ENCODE peak calls at places on chromosomes 6 and 20, in six cellular contexts. Y, L, S, E, C and B are unnamed samples.

GRCh38 chr20:1417273-1417672 is 24.4 kb upstream of the FKBP1A start:
- DNase-seq in Y (no peak), L (peak; percentile 67), S (no peak), E (peak; percentile 97), C (peak; percentile 49), B (no peak)

GRCh38 chr6:13273931-13274706 is 54.2 kb downstream of the TBC1D7 start:
- DNase-seq in Y (no peak), L (no peak), S (no peak), E (no peak), C (no peak), B (no peak)

GRCh38 chr6:14540276-14540675 is 422.7 kb downstream of the CD83 start:
- DNase-seq in Y (peak; percentile 32), L (no peak), S (peak; percentile 81), E (no peak), C (peak; percentile 40), B (no peak)

GRCh38 chr6:138291036-138291848 is 73.0 kb upstream of the PBOV1 start:
- DNase-seq in Y (no peak), L (peak; percentile 68), S (no peak), E (no peak), C (no peak), B (no peak)

GRCh38 chr6:124027392-124027791 is 223.7 kb downstream of the NKAIN2 start:
- DNase-seq in Y (no peak), L (no peak), S (no peak), E (no peak), C (no peak), B (no peak)

GRCh38 chr6:13877116-13877515 is 47.6 kb upstream of the RNF182 start:
- DNase-seq in Y (no peak), L (no peak), S (peak; percentile 16), E (peak; percentile 35), C (peak; percentile 71), B (peak; percentile 10)

GRCh38 chr6:30163090-30163917 is at the start of gene TRIM15:
- DNase-seq in Y (no peak), L (no peak), S (no peak), E (peak; percentile 59), C (no peak), B (no peak)

GRCh38 chr6:100103194-100103593 is 109.2 kb upstream of the MCHR2 start:
- DNase-seq in Y (no peak), L (no peak), S (no peak), E (no peak), C (peak; percentile 6), B (no peak)

GRCh38 chr6:130215526-130215925 is 7.2 kb downstream of the SAMD3 start:
- DNase-seq in Y (no peak), L (peak; percentile 99), S (no peak), E (no peak), C (no peak), B (no peak)

GRCh38 chr20:56690531-56691175 is 61.5 kb downstream of the TFAP2C start:
- DNase-seq in Y (no peak), L (no peak), S (no peak), E (peak; percentile 56), C (no peak), B (no peak)

GRCh38 chr20:32513031-32513866 is 71.9 kb downstream of the NOL4L start:
- DNase-seq in Y (no peak), L (no peak), S (no peak), E (no peak), C (no peak), B (no peak)

GRCh38 chr6:73418081-73418741 is 23.6 kb downstream of the DDX43 start:
- DNase-seq in Y (no peak), L (no peak), S (no peak), E (no peak), C (peak; percentile 58), B (peak; percentile 1)

GRCh38 chr6:2263896-2264295 is 18.5 kb upstream of the GMDS start:
- DNase-seq in Y (no peak), L (no peak), S (no peak), E (no peak), C (no peak), B (no peak)

GRCh38 chr6:134816780-134817179 is 133.1 kb downstream of the ALDH8A1 start:
- DNase-seq in Y (no peak), L (peak; percentile 28), S (no peak), E (no peak), C (peak; percentile 64), B (no peak)

GRCh38 chr20:461254-462198 is 807 bp downstream of the TBC1D20 start:
- DNase-seq in Y (no peak), L (peak; percentile 60), S (peak; percentile 35), E (peak; percentile 56), C (peak; percentile 42), B (no peak)

GRCh38 chr6:84752118-84752850 is 12.1 kb downstream of the TBX18 start:
- DNase-seq in Y (no peak), L (peak; percentile 32), S (no peak), E (no peak), C (no peak), B (no peak)

GRCh38 chr20:62331347-62331746 is 28.6 kb downstream of the ADRM1 start:
- DNase-seq in Y (no peak), L (no peak), S (no peak), E (no peak), C (no peak), B (no peak)

GRCh38 chr6:165245287-165245686 is 64.1 kb downstream of the C6orf118 start:
- DNase-seq in Y (peak; percentile 26), L (peak; percentile 16), S (peak; percentile 58), E (no peak), C (peak; percentile 2), B (no peak)

GRCh38 chr6:13924146-13924948 is 405 bp upstream of the RNF182 start:
- DNase-seq in Y (peak; percentile 20), L (peak; percentile 80), S (peak; percentile 38), E (no peak), C (peak; percentile 36), B (no peak)

GRCh38 chr20:49230021-49230420 is 10.8 kb downstream of the DDX27 start:
- DNase-seq in Y (no peak), L (no peak), S (no peak), E (no peak), C (no peak), B (no peak)

GRCh38 chr20:16284385-16285100 is 288.7 kb downstream of the KIF16B start:
- DNase-seq in Y (no peak), L (no peak), S (no peak), E (no peak), C (no peak), B (no peak)

GRCh38 chr6:167573461-167574215 is 248.8 kb downstream of the TTLL2 start:
- DNase-seq in Y (peak; percentile 37), L (no peak), S (no peak), E (no peak), C (no peak), B (no peak)

GRCh38 chr6:167576050-167576741 is 250.5 kb upstream of the AFDN start:
- DNase-seq in Y (no peak), L (no peak), S (no peak), E (no peak), C (no peak), B (no peak)

GRCh38 chr6:167576798-167577528 is 249.7 kb upstream of the AFDN start:
- DNase-seq in Y (no peak), L (no peak), S (no peak), E (no peak), C (no peak), B (no peak)

GRCh38 chr6:167574431-167575097 is 249.7 kb downstream of the TTLL2 start:
- DNase-seq in Y (no peak), L (no peak), S (no peak), E (no peak), C (no peak), B (no peak)

GRCh38 chr6:167575201-167575696 is 250.4 kb downstream of the TTLL2 start:
- DNase-seq in Y (no peak), L (no peak), S (no peak), E (no peak), C (no peak), B (no peak)
- H3K4me3 ChIP-seq in Y (no peak overlapping the region), L (no peak overlapping the region), S (no peak overlapping the region), E (no peak overlapping the region), C (no peak overlapping the region), B (no peak overlapping the region)

GRCh38 chr6:35240838-35241801 is 18.4 kb upstream of the ZNF76 start:
- DNase-seq in Y (peak; percentile 31), L (peak; percentile 84), S (peak; percentile 53), E (peak; percentile 62), C (peak; percentile 44), B (no peak)

GRCh38 chr6:35236223-35236622 is 22.5 kb downstream of the SCUBE3 start:
- DNase-seq in Y (no peak), L (no peak), S (no peak), E (no peak), C (no peak), B (no peak)

GRCh38 chr6:35242486-35242885 is 17.0 kb upstream of the ZNF76 start:
- DNase-seq in Y (no peak), L (no peak), S (no peak), E (no peak), C (no peak), B (no peak)

GRCh38 chr6:35237466-35237865 is 22.1 kb upstream of the ZNF76 start:
- DNase-seq in Y (no peak), L (no peak), S (no peak), E (no peak), C (no peak), B (no peak)

DNA sequence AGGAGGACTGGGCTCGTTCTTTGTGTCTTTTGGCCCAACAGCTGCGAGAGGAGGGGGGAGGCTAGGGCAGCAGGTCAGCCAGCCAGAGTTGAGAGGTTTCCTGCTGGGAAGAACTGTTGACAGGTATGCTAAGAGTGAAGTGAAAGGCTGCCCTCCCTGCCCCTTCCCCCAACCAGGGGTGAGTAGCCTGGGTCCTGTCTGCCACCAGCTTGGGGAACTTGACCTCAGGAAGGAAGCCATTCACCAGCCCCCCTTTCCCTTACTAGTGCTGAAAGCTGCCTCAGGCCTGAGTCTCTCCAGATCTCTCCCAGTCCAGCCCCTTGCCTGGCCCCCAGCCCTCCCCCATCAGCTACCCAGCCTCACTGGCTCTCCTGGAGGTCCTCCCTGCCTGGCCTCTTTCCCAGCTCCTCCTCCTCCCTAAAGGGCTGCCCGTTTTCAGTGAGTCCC is 20.7 kb upstream of the ZNF76 start:
- DNase-seq in Y (no peak), L (peak; percentile 95), S (peak; percentile 35), E (no peak), C (no peak), B (no peak)
- H3K4me3 ChIP-seq in Y (no peak overlapping the region), L (no peak overlapping the region), S (no peak overlapping the region), E (no peak overlapping the region), C (no peak overlapping the region), B (no peak overlapping the region)

DNA sequence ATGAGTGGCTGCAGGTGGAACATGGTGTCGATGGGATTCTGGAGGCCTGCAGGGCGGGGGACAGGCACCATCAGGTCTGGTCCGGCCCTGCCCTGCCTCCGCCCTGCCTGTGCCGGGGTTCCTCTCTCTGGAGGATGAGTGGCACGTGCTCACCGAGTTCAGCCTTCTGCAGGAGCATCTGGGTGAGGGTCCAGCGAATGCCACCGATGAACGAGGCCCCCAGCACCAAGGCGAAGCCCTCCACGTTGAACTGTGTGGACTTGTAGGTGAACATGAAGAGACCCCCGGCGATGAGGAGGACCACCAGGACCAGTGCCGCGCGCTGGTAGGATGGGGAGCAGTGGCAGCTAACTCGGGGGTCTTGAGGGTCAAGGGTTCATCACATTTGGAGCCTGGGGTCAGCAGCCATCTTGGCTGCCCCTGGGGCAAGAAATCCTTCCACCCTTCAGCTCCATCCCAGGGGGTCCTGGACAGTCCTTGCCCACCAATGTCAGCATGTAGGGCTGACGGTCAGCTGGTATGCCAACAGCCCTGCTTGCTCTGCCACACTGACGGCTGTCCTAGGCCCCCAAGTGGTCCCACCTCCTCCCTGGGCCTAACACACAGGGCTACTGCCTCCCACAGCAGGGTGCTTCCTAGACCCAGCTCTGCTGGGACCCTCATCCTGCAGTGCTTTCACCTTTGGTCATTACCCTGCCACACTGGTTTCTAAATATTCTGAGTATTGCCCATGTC is 46.8 kb upstream of the CDH22 start:
- DNase-seq in Y (no peak), L (no peak), S (no peak), E (no peak), C (no peak), B (no peak)
- H3K4me3 ChIP-seq in Y (no peak overlapping the region), L (no peak overlapping the region), S (no peak overlapping the region), E (no peak overlapping the region), C (no peak overlapping the region), B (no peak overlapping the region)

GRCh38 chr6:33192105-33192646 is at the start of gene COL11A2:
- DNase-seq in Y (no peak), L (no peak), S (no peak), E (no peak), C (no peak), B (no peak)
- H3K4me3 ChIP-seq in Y (peak within 1 kb of the TSS; percentile 32), L (peak within 1 kb of the TSS; percentile 65), S (peak within 1 kb of the TSS; percentile 46), E (no peak within 1 kb of the TSS), C (peak within 1 kb of the TSS; percentile 43), B (peak within 1 kb of the TSS; percentile 37)